ENCODE peak calls at places on chromosomes 12 and 14, in five cellular contexts. Z is NB4, V is A549, T is HepG2, D is K562. B is an unnamed sample.

GRCh38 chr14:31921251-31921650 is 155.9 kb upstream of the ARHGAP5 start:
- DNase-seq in T (no peak), D (no peak), V (no peak), Z (no peak), B (no peak)

GRCh38 chr12:105205322-105206048 is 30.5 kb downstream of the APPL2 start:
- DNase-seq in T (no peak), Z (no peak), D (no peak), V (no peak), B (no peak)

GRCh38 chr12:122368361-122369073 is 54.0 kb downstream of the CLIP1 start:
- DNase-seq in D (no peak), Z (no peak), V (no peak), T (no peak), B (no peak)

GRCh38 chr12:124453419-124454351 is 113.7 kb downstream of the NCOR2 start:
- DNase-seq in V (peak), Z (peak), D (no peak), T (no peak), B (peak)

GRCh38 chr14:104135121-104135903 is 3.1 kb upstream of the KIF26A start:
- DNase-seq in T (peak), Z (peak), V (peak), D (no peak), B (no peak)

GRCh38 chr14:96191355-96191754 is 13.3 kb upstream of the BDKRB2 start:
- DNase-seq in D (no peak), T (no peak), Z (no peak), V (no peak), B (no peak)

GRCh38 chr12:107296681-107297086 is 203.3 kb upstream of the CRY1 start:
- DNase-seq in V (peak), D (no peak), T (no peak), Z (no peak), B (no peak)

GRCh38 chr12:109775172-109775881 is 57.9 kb downstream of the TRPV4 start:
- DNase-seq in T (peak), V (peak), Z (peak), D (peak), B (no peak)

GRCh38 chr14:39090548-39091111 is 12.4 kb downstream of the SEC23A start:
- DNase-seq in V (no peak), Z (no peak), T (no peak), D (no peak), B (no peak)

GRCh38 chr14:100238419-100239199 is at the start of gene YY1:
- DNase-seq in Z (peak), T (peak), D (peak), V (peak), B (peak)

GRCh38 chr14:85273099-85273677 is 256.8 kb upstream of the FLRT2 start:
- DNase-seq in D (no peak), T (no peak), V (no peak), Z (no peak), B (no peak)

GRCh38 chr14:97224016-97224415 is 426.8 kb downstream of the VRK1 start:
- DNase-seq in Z (no peak), D (no peak), T (no peak), V (no peak), B (no peak)

GRCh38 chr12:110501378-110501721 is 561 bp downstream of the VPS29 start:
- DNase-seq in D (no peak), Z (no peak), T (peak), V (peak), B (no peak)

GRCh38 chr12:107929436-107929835 is 154.9 kb downstream of the ASCL4 start:
- DNase-seq in Z (peak), V (peak), D (peak), T (peak), B (no peak)

GRCh38 chr12:132774646-132775275 is 13.1 kb upstream of the ANKLE2 start:
- DNase-seq in D (no peak), V (no peak), Z (no peak), T (no peak), B (no peak)

GRCh38 chr12:103858953-103859601 is 18.0 kb upstream of the NT5DC3 start:
- DNase-seq in V (peak), D (peak), Z (peak), T (peak), B (no peak)

GRCh38 chr14:101927859-101928258 is 36.5 kb upstream of the DYNC1H1 start:
- DNase-seq in D (peak), T (no peak), Z (peak), V (no peak), B (no peak)

GRCh38 chr12:49800421-49801140 is 27.6 kb downstream of the NCKAP5L start:
- DNase-seq in D (no peak), Z (no peak), V (no peak), T (peak), B (no peak)

GRCh38 chr14:61498303-61498702 is 176.9 kb downstream of the PRKCH start:
- DNase-seq in D (no peak), T (no peak), V (no peak), Z (no peak), B (no peak)

GRCh38 chr12:100741084-100741711 is 53.4 kb upstream of the ANO4 start:
- DNase-seq in Z (peak), V (peak), T (peak), D (peak), B (no peak)

GRCh38 chr12:46386360-46386867 is 13.8 kb upstream of the SLC38A2 start:
- DNase-seq in D (no peak), Z (no peak), T (peak), V (no peak), B (no peak)

GRCh38 chr12:46389130-46389616 is 16.6 kb upstream of the SLC38A2 start:
- DNase-seq in V (no peak), D (no peak), T (no peak), Z (no peak), B (no peak)

GRCh38 chr12:46388427-46388992 is 15.9 kb upstream of the SLC38A2 start:
- DNase-seq in D (no peak), V (no peak), T (no peak), Z (peak), B (peak)

GRCh38 chr12:46386877-46387629 is 14.5 kb upstream of the SLC38A2 start:
- DNase-seq in D (no peak), Z (peak), T (no peak), V (no peak), B (no peak)

DNA sequence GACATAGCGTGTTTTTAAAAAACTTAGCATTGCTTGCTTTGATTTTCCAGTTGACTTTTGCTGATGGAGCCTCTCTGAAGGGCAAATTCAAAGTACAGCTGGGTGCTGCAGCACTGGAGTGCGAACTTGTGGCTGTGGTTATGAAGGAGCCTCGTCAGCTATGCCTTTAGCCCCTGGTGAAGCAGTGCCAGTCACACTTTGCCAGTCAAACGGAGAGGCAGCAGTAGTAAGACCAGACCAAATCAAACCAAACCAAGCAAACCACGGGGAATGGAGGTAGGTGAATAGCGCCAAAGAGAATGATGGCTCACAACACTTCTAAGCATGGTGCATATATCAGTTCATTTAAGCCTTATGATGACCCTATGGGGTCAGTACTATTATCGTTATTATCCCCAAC is 15.1 kb upstream of the SLC38A2 start:
- DNase-seq in T (no peak), D (no peak), V (no peak), Z (peak), B (no peak)
- TF ChIP-seq MYC in T (no peak), D (no peak), V (no peak), Z (no peak), B (no peak)

GRCh38 chr14:20440882-20441281 is 4.9 kb upstream of the KLHL33 start:
- DNase-seq in V (no peak), D (no peak), T (no peak), Z (peak), B (no peak)

GRCh38 chr14:20441466-20441865 is 5.5 kb upstream of the KLHL33 start:
- DNase-seq in D (no peak), T (no peak), V (no peak), Z (no peak), B (no peak)

GRCh38 chr14:20436363-20436755 is 393 bp upstream of the KLHL33 start:
- DNase-seq in D (no peak), T (no peak), Z (no peak), V (no peak), B (no peak)

GRCh38 chr14:20440465-20440864 is 4.5 kb upstream of the KLHL33 start:
- DNase-seq in Z (no peak), V (no peak), T (no peak), D (no peak), B (no peak)

GRCh38 chr14:20438664-20439063 is 2.7 kb upstream of the KLHL33 start:
- DNase-seq in D (no peak), T (no peak), V (no peak), Z (peak), B (no peak)
- TF ChIP-seq MYC in D (no peak), T (no peak), V (no peak), Z (no peak), B (no peak)

GRCh38 chr12:9687228-9687627 is 17.7 kb downstream of the CLEC2D start:
- DNase-seq in T (no peak), Z (no peak), D (peak), V (no peak), B (no peak)
- TF ChIP-seq MYC in T (no peak), Z (no peak), D (no peak), V (no peak), B (no peak)

GRCh38 chr14:75577724-75578098 is 709 bp upstream of the FLVCR2 start:
- DNase-seq in T (peak), V (peak), Z (peak), D (peak), B (peak)

GRCh38 chr14:75579882-75580281 is 1.5 kb downstream of the FLVCR2 start:
- DNase-seq in T (no peak), V (no peak), Z (no peak), D (no peak), B (no peak)

GRCh38 chr14:75578786-75579781 is 664 bp downstream of the FLVCR2 start:
- DNase-seq in T (peak), Z (no peak), V (peak), D (no peak), B (no peak)

GRCh38 chr14:75577090-75577489 is 1.3 kb upstream of the FLVCR2 start:
- DNase-seq in Z (no peak), D (no peak), T (no peak), V (no peak), B (no peak)

GRCh38 chr14:75578099-75578785 is at the start of gene FLVCR2:
- DNase-seq in T (peak), Z (peak), D (peak), V (peak), B (no peak)
- TF ChIP-seq MYC in T (peak), Z (no peak), D (no peak), V (no peak), B (no peak)

DNA sequence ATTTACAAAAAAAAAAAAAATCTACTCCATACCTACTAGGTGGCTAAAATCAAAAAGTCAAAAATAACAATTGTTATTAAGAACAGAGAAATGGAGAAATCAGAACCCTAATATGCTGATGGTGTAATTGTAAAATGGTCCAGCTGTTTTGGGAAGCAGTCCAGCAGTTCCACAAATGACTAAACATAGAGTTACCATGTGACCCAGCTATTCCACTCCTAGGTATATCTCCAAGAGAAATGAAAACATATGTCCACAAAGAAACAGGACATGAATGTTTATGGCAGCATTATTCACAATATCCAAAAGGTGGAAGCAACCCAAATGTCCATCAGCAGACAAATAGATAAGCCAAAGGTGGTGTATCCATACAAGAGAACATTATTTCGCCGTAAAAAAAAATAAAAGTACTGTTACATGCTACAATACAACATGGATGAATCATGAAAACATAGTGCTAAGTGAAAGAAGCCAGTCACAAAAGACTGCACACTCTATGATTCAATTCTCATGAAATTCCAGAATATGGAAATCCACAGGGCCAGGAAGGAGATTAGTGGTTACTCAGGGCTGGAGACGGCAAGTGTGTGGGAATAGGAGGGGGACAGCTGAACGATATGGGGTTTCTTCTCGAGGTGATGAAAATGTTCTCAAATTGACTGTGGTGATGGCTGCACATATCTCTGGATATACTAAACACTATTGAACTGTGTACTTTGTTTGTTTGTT is 9.1 kb upstream of the DPF3 start:
- DNase-seq in T (no peak), Z (no peak), D (no peak), V (no peak), B (no peak)
- TF ChIP-seq MYC in T (no peak), Z (no peak), D (no peak), V (no peak), B (no peak)

DNA sequence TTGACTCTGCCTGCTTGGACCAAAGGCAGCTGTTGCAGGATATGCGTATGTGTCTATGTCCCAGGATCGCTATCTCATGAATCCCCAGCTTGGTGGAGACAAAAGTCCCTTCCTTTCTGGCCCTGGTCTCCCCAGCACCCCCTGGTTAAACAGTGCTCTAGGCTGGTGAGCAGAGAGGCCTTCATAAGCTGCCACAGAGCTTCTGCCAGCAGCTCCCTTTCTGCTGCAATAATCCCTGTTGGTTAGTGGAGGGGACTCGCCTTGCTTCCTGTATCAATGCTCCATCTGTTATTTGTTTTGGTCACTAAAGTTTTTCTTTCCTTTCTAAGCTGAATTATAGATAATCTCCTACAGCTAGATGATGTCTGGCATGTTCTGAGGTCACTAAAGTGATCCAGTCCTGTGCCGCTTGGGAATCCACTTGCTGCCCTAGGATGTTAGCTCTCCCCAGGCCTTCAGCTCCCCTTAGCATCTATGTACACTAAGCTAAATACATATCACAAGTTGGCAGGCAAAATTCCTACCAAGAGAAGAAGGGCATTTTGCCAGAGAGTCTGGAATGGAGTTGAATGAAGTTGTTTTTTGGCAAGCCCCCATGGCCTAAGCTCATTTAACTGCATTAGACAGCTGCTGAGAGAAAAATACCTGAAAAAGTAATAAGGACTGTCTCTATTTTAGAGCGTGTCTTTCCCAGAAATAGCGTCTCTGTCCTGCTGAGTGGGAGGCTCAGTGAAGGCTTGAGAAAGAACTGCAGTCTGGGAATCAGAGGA is 47.8 kb downstream of the RDH12 start:
- DNase-seq in Z (no peak), V (no peak), D (no peak), T (no peak), B (no peak)
- TF ChIP-seq MYC in Z (no peak), V (no peak), D (no peak), T (no peak), B (no peak)

GRCh38 chr12:25797949-25798348 is 160.5 kb upstream of the RASSF8 start:
- DNase-seq in V (no peak), D (no peak), Z (no peak), T (no peak), B (no peak)

GRCh38 chr12:25794580-25794979 is 163.9 kb upstream of the RASSF8 start:
- DNase-seq in Z (no peak), D (no peak), V (no peak), T (no peak), B (no peak)

GRCh38 chr12:25793196-25793595 is 165.3 kb upstream of the RASSF8 start:
- DNase-seq in Z (no peak), D (no peak), T (no peak), V (no peak), B (no peak)

GRCh38 chr12:25797335-25797863 is 161.1 kb upstream of the RASSF8 start:
- DNase-seq in Z (no peak), T (no peak), D (no peak), V (no peak), B (no peak)

DNA sequence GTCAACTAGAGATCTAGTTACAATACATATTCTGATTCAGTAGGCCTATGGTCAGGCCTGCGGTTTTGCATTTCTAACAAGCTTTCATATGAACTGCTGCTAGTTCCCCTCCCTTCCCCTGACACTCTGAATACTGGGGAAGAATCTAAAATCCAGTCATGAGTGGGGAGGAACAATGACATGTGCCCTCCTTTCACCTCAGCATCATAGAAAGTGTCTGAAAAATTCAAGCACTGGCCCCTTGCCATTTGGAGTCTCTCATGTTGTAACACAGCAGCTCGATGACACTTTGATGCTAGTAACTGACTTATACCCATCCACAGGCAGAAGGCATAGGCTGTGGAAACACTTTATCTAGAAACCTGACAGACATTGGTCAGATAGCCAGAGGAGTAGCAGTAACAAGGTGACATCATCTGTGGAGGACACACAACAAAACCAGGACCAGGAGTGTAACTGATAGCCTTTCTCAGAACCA is 161.9 kb upstream of the RASSF8 start:
- DNase-seq in D (no peak), V (no peak), T (no peak), Z (no peak), B (no peak)
- TF ChIP-seq MYC in D (no peak), V (no peak), T (no peak), Z (no peak), B (no peak)

B was measured in GM12878.